ENCODE peak calls at places on chromosomes 6 and 20, in ten cellular contexts. A is uterus, P is astrocyte, T is K562, S is endodermal cell, V is MM.1S, B is H1, E is RWPE2, N is heart right ventricle, C is thoracic aorta. R is an unnamed sample.

GRCh38 chr6:142592876-142593275 is 291.1 kb downstream of the ADGRG6 start:
- DNase-seq in A (no peak), P (no peak), T (no peak), S (no peak), V (no peak), B (no peak), E (no peak), N (no peak), C (no peak), R (no peak)

GRCh38 chr20:10653593-10654288 is 20.1 kb downstream of the JAG1 start:
- DNase-seq in A (peak; percentile 79), P (peak; percentile 98), T (no peak), S (no peak), V (no peak), B (no peak), E (no peak), N (no peak), C (no peak), R (no peak)

GRCh38 chr6:129516787-129517186 is 193.2 kb downstream of the ARHGAP18 start:
- DNase-seq in A (no peak), P (no peak), T (no peak), S (no peak), V (no peak), B (no peak), E (no peak), N (no peak), C (no peak), R (no peak)

GRCh38 chr6:129342243-129342642 is 367.7 kb downstream of the ARHGAP18 start:
- DNase-seq in A (no peak), P (no peak), T (no peak), S (no peak), V (no peak), B (no peak), E (no peak), N (no peak), C (no peak), R (no peak)

GRCh38 chr6:129740013-129740412 is 30.0 kb upstream of the ARHGAP18 start:
- DNase-seq in A (no peak), P (no peak), T (no peak), S (no peak), V (no peak), B (no peak), E (no peak), N (no peak), C (no peak), R (no peak)

GRCh38 chr20:17961600-17961965 is 7.0 kb downstream of the SNX5 start:
- DNase-seq in A (no peak), P (no peak), T (no peak), S (no peak), V (no peak), B (no peak), E (no peak), N (no peak), C (no peak), R (no peak)

GRCh38 chr6:156822747-156823206 is 45.6 kb downstream of the ARID1B start:
- DNase-seq in A (no peak), P (no peak), T (no peak), S (no peak), V (no peak), B (no peak), E (no peak), N (no peak), C (no peak), R (no peak)

GRCh38 chr6:14542670-14543366 is 425.2 kb downstream of the CD83 start:
- DNase-seq in A (no peak), P (peak; percentile 91), T (no peak), S (no peak), V (no peak), B (no peak), E (no peak), N (no peak), C (no peak), R (peak; percentile 3)

GRCh38 chr6:44071670-44072451 is 55.4 kb downstream of the MRPL14 start:
- DNase-seq in A (peak; percentile 64), P (peak; percentile 98), T (no peak), S (no peak), V (no peak), B (no peak), E (no peak), N (no peak), C (no peak), R (no peak)

GRCh38 chr6:38404355-38404754 is 235.4 kb downstream of the BTBD9 start:
- DNase-seq in A (no peak), P (peak; percentile 9), T (no peak), S (no peak), V (no peak), B (no peak), E (no peak), N (no peak), C (no peak), R (no peak)

GRCh38 chr6:132695773-132696172 is 18.1 kb downstream of the VNN1 start:
- DNase-seq in A (no peak), P (no peak), T (no peak), S (no peak), V (no peak), B (no peak), E (no peak), N (no peak), C (no peak), R (no peak)

GRCh38 chr6:47647188-47647587 is 51.2 kb upstream of the ADGRF4 start:
- DNase-seq in A (no peak), P (no peak), T (no peak), S (no peak), V (no peak), B (no peak), E (no peak), N (no peak), C (no peak), R (no peak)

GRCh38 chr6:25671652-25672051 is 19.6 kb downstream of the SCGN start:
- DNase-seq in A (no peak), P (no peak), T (no peak), S (no peak), V (no peak), B (no peak), E (no peak), N (no peak), C (no peak), R (no peak)

GRCh38 chr6:105075210-105075609 is 104.6 kb downstream of the POPDC3 start:
- DNase-seq in A (no peak), P (no peak), T (no peak), S (no peak), V (no peak), B (no peak), E (no peak), N (no peak), C (no peak), R (no peak)

GRCh38 chr6:128310061-128310460 is 210.3 kb downstream of the PTPRK start:
- DNase-seq in A (no peak), P (peak; percentile 18), T (no peak), S (no peak), V (no peak), B (no peak), E (no peak), N (no peak), C (no peak), R (no peak)

GRCh38 chr20:59007758-59008511 is 881 bp upstream of the CTSZ start:
- DNase-seq in A (no peak), P (no peak), T (peak; percentile 39), S (peak; percentile 49), V (no peak), B (no peak), E (peak; percentile 77), N (no peak), C (no peak), R (no peak)
- H3K9me3 ChIP-seq in A (no peaks in the 10 kb centered on the region), P (no peaks in the 10 kb centered on the region), T (no peaks in the 10 kb centered on the region), S (no peaks in the 10 kb centered on the region), V (no peaks in the 10 kb centered on the region), B (no peaks in the 10 kb centered on the region), E (no peaks in the 10 kb centered on the region), N (no peaks in the 10 kb centered on the region), C (no peaks in the 10 kb centered on the region), R (no peaks in the 10 kb centered on the region)

GRCh38 chr6:53651764-53652401 is 13.7 kb downstream of the KLHL31 start:
- DNase-seq in A (peak; percentile 39), P (peak; percentile 36), T (no peak), S (peak; percentile 93), V (peak; percentile 73), B (peak; percentile 83), E (peak; percentile 75), N (peak; percentile 65), C (peak; percentile 13), R (peak; percentile 68)
- TF ChIP-seq CTCF in A (peak; percentile 33), P (peak; percentile 3), T (no peak), S (peak; percentile 55), V (peak; percentile 14), B (peak; percentile 26), E (peak; percentile 24), N (peak; percentile 44), C (peak; percentile 33), R (peak; percentile 26)

GRCh38 chr6:106631356-106631755 is 2.0 kb downstream of the QRSL1 start:
- DNase-seq in A (no peak), P (no peak), T (no peak), S (no peak), V (no peak), B (no peak), E (no peak), N (no peak), C (no peak), R (no peak)

GRCh38 chr6:106628658-106629102 is 618 bp downstream of the RTN4IP1 start:
- DNase-seq in A (no peak), P (no peak), T (no peak), S (no peak), V (no peak), B (no peak), E (no peak), N (no peak), C (no peak), R (no peak)

GRCh38 chr6:106630366-106630765 is 988 bp downstream of the QRSL1 start:
- DNase-seq in A (no peak), P (no peak), T (peak; percentile 24), S (no peak), V (peak; percentile 12), B (no peak), E (no peak), N (no peak), C (no peak), R (no peak)

GRCh38 chr6:106629103-106629858 is at the start of the genes QRSL1 and RTN4IP1:
- DNase-seq in A (peak; percentile 87), P (peak; percentile 84), T (peak; percentile 98), S (peak; percentile 97), V (peak; percentile 91), B (peak; percentile 88), E (peak; percentile 72), N (peak; percentile 77), C (peak; percentile 52), R (peak; percentile 78)

DNA sequence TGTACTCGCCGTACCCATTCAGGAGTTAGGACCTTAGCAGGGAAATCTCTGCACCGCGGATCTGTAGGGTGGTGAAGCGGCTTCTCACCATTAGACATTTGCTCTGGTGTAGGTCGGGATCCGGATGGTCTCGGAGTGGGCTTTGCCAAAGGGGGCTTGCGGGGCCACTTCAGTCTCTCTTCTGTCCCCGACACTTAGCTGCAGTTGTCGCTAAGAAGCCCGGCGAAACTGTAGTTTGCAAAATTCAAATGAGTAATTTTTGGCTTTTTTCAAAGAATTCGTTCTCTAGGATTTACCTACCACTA is 433 bp downstream of the QRSL1 start:
- DNase-seq in A (no peak), P (no peak), T (no peak), S (no peak), V (no peak), B (no peak), E (no peak), N (no peak), C (no peak), R (no peak)
- H3K27ac ChIP-seq in A (peak overlapping the region; percentile 66), P (peak overlapping the region; percentile 82), T (peak overlapping the region; percentile 81), S (peak overlapping the region; percentile 51), V (peak overlapping the region; percentile 72), B (peak overlapping the region; percentile 82), E (peak overlapping the region; percentile 46), N (peak overlapping the region; percentile 76), C (peak overlapping the region; percentile 59), R (peak overlapping the region; percentile 64)

GRCh38 chr6:22126910-22127309 is 169.9 kb downstream of the PRL start:
- DNase-seq in A (no peak), P (no peak), T (no peak), S (no peak), V (no peak), B (no peak), E (no peak), N (no peak), C (no peak), R (no peak)
- H3K9me3 ChIP-seq in A (no peaks in the 10 kb centered on the region), P (peaks cover 5% of the 10 kb centered on the region), T (no peaks in the 10 kb centered on the region), S (peaks cover 24% of the 10 kb centered on the region), V (no peaks in the 10 kb centered on the region), B (peaks cover 8% of the 10 kb centered on the region), E (no peaks in the 10 kb centered on the region), N (no peaks in the 10 kb centered on the region), C (no peaks in the 10 kb centered on the region), R (no peaks in the 10 kb centered on the region)